ENCODE peak calls at places on chromosomes 16 and 17, in four cellular contexts. S is Panc1, Q is nephron progenitor cell, V is fibroblast of lung. A is an unnamed sample.

GRCh38 chr16:50043358-50043757 is 18.3 kb downstream of the CNEP1R1 start:
- DNase-seq in S (no peak), Q (no peak), V (no peak), A (no peak)

GRCh38 chr16:80459331-80459777 is 81.4 kb upstream of the DYNLRB2 start:
- DNase-seq in S (no peak), Q (no peak), V (peak; percentile 82), A (no peak)

GRCh38 chr16:8816967-8817662 is 19.5 kb downstream of the PMM2 start:
- DNase-seq in S (no peak), Q (no peak), V (peak; percentile 12), A (no peak)

GRCh38 chr17:35788504-35788998 is 6.9 kb downstream of the MMP28 start:
- DNase-seq in S (no peak), Q (no peak), V (peak; percentile 92), A (no peak)

GRCh38 chr17:38606646-38607611 is 1.2 kb upstream of the SRCIN1 start:
- DNase-seq in S (no peak), Q (no peak), V (no peak), A (no peak)

GRCh38 chr16:81446318-81447275 is 2.0 kb downstream of the CMIP start:
- DNase-seq in S (no peak), Q (no peak), V (peak; percentile 60), A (no peak)

GRCh38 chr17:63479495-63480184 is 2.8 kb downstream of the ACE start:
- DNase-seq in S (no peak), Q (no peak), V (no peak), A (no peak)

GRCh38 chr16:24993722-24994686 is 21.2 kb downstream of the ARHGAP17 start:
- DNase-seq in S (peak; percentile 85), Q (no peak), V (peak; percentile 97), A (no peak)

GRCh38 chr16:67158637-67159600 is 790 bp downstream of the TRADD start:
- DNase-seq in S (no peak), Q (no peak), V (peak; percentile 30), A (no peak)

GRCh38 chr17:324151-324571 is 28.4 kb downstream of the RPH3AL start:
- DNase-seq in S (no peak), Q (no peak), V (no peak), A (no peak)

GRCh38 chr17:38428150-38428642 is at the start of gene ARHGAP23:
- DNase-seq in S (no peak), Q (peak; percentile 63), V (peak; percentile 67), A (no peak)

GRCh38 chr16:17026600-17027242 is 444.0 kb downstream of the XYLT1 start:
- DNase-seq in S (no peak), Q (no peak), V (no peak), A (no peak)

GRCh38 chr17:83177611-83178532 is 98.5 kb downstream of the METRNL start:
- DNase-seq in S (no peak), Q (peak; percentile 2), V (no peak), A (no peak)

GRCh38 chr17:4043862-4044261 is 79.6 kb upstream of the ATP2A3 start:
- DNase-seq in S (no peak), Q (no peak), V (no peak), A (no peak)

GRCh38 chr16:65117701-65118448 is 4.0 kb downstream of the CDH11 start:
- DNase-seq in S (peak; percentile 57), Q (peak; percentile 71), V (peak; percentile 85), A (peak; percentile 67)

GRCh38 chr16:84700518-84701277 is 898 bp downstream of the USP10 start:
- DNase-seq in S (no peak), Q (no peak), V (peak; percentile 24), A (no peak)

GRCh38 chr17:27494192-27495091 is 38.2 kb downstream of the KSR1 start:
- DNase-seq in S (no peak), Q (no peak), V (peak; percentile 57), A (no peak)

DNA sequence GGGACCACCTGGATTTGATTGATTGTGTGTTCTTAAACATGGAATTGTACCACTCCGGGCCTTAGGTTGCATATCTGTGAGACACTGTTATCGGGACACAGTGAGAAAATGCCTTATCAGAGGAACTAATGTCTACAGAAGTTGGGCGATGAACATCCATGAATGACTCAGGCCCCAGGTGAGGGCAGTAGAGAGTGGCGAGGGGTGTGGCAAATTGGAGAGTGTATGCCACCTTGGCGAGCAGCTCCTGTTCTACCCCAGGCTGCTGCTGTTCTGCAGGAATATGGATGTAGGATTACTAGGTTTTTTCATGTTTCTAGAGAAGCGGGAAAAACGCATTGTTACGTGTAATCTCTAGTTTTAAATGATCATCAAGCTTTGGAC is 38.8 kb downstream of the CLEC16A start:
- DNase-seq in S (no peak), Q (no peak), V (no peak), A (no peak)
- TF ChIP-seq CTCF in S (peak; percentile 44), Q (no peak), V (no peak), A (no peak)

DNA sequence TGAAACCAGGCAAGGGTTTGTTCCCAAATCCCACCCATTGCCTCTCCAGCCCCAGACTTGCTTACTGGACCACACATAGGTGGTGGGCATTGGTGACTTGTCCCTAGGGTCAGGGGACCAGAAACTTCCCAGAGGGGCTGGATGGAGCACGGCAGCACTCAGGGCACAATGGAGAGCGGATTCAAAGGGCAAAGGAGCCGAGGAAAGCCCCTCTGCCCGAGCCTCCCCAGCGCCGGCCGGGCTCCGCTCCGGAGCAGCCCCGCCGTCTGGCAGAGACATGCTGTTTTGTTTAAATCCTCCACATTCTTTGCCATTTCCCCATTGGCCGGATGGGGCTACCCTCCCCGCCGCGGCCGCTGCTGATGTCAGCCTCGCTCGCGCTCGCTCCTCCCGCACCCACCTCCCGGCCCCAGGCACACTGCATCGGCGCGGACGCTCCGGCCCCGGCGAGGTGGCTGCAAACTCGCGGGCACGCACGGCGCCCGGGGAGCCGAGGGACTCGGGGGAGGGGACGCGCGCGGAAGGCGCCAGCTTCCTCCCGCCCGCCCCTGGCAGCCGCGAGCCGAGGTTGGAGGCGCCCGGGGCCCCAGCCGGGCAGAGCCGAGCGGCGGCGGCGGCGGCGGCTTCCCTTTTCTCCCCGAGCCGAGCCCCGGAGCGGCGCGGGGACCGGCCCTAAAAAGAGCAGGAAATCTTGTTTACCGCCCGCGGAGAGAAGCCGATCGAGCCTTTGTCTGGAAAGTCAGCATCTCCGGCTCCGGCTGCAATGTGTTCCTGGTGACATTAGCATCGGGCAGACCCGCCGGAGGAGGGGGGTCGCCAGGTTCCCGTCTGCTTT is at the start of gene PITPNC1:
- DNase-seq in S (no peak), Q (peak; percentile 88), V (peak; percentile 88), A (peak; percentile 81)
- TF ChIP-seq CTCF in S (no peak), Q (no peak), V (peak; percentile 0), A (no peak)

GRCh38 chr16:2009791-2010510 is at the start of gene ZNF598:
- DNase-seq in S (no peak), Q (peak; percentile 86), V (peak; percentile 85), A (peak; percentile 62)
- TF ChIP-seq CTCF in S (no peak), Q (no peak), V (no peak), A (peak; percentile 23)

GRCh38 chr17:45306623-45307022 is 10.2 kb downstream of the MAP3K14 start:
- DNase-seq in S (no peak), Q (no peak), V (no peak), A (no peak)
- TF ChIP-seq CTCF in S (peak; percentile 44), Q (no peak), V (no peak), A (peak; percentile 39)

DNA sequence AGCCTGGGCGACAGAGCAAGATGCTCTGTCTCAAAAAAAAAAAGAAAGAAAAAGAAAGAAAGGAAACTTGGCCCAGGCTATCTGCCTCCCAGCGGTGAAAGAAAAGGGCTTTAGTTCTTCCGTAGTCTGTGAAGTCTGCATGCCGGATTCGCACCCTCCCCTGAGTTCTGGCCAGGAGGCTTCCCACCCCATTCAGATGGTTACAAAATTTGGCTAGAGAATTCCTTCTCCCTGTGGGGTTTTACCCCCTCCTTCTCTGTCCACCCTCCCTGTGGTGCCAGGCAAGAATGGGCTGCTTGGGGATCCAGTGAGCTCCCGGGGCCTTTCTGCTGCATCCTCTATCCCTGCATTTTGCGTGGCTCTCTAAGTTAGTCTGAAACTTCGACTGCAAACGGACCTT is 37.8 kb downstream of the PAFAH1B1 start:
- DNase-seq in S (no peak), Q (no peak), V (no peak), A (no peak)
- TF ChIP-seq CTCF in S (no peak), Q (no peak), V (no peak), A (no peak)

GRCh38 chr17:59840329-59840907 is 52.3 kb downstream of the TUBD1 start:
- DNase-seq in S (no peak), Q (no peak), V (peak; percentile 35), A (no peak)

GRCh38 chr17:59838196-59838911 is 54.4 kb downstream of the TUBD1 start:
- DNase-seq in S (no peak), Q (no peak), V (peak; percentile 44), A (no peak)

GRCh38 chr17:59839646-59840328 is 53.0 kb downstream of the TUBD1 start:
- DNase-seq in S (no peak), Q (no peak), V (peak; percentile 36), A (no peak)

GRCh38 chr17:59840908-59841666 is 51.7 kb downstream of the TUBD1 start:
- DNase-seq in S (no peak), Q (no peak), V (peak; percentile 39), A (no peak)

GRCh38 chr17:59837362-59838195 is 55.2 kb downstream of the TUBD1 start:
- DNase-seq in S (peak; percentile 99), Q (peak; percentile 13), V (peak; percentile 100), A (peak; percentile 22)
- TF ChIP-seq CTCF in S (no peak), Q (no peak), V (no peak), A (no peak)

A was measured in neural crest cell.